ENCODE peak calls at places on chromosomes 12 and 14, in eight cellular contexts. R, X, Z, E, M, C, W and Q are unnamed samples.

GRCh38 chr12:110668480-110669192 is 20.3 kb downstream of the HVCN1 start:
- DNase-seq in R (no peak), X (no peak), Z (no peak), E (no peak), M (no peak), C (no peak), W (no peak), Q (no peak)

GRCh38 chr12:43969882-43970281 is 134.0 kb downstream of the TMEM117 start:
- DNase-seq in R (peak; percentile 35), X (no peak), Z (no peak), E (no peak), M (peak; percentile 28), C (no peak), W (no peak), Q (no peak)

GRCh38 chr12:30792648-30793499 is 38.1 kb upstream of the CAPRIN2 start:
- DNase-seq in R (peak; percentile 59), X (no peak), Z (no peak), E (no peak), M (no peak), C (peak; percentile 1), W (no peak), Q (no peak)

GRCh38 chr14:68935761-68936209 is 43.3 kb downstream of the ACTN1 start:
- DNase-seq in R (no peak), X (no peak), Z (no peak), E (no peak), M (no peak), C (no peak), W (no peak), Q (no peak)

GRCh38 chr12:74185360-74185759 is 352.3 kb upstream of the ATXN7L3B start:
- DNase-seq in R (no peak), X (no peak), Z (no peak), E (no peak), M (no peak), C (no peak), W (no peak), Q (no peak)

GRCh38 chr12:108772247-108772646 is 40.9 kb upstream of the CORO1C start:
- DNase-seq in R (no peak), X (no peak), Z (no peak), E (no peak), M (no peak), C (peak; percentile 77), W (no peak), Q (no peak)

GRCh38 chr14:102314242-102315011 is 5.1 kb upstream of the ZNF839 start:
- DNase-seq in R (peak; percentile 84), X (peak; percentile 83), Z (peak; percentile 91), E (peak; percentile 70), M (peak; percentile 59), C (peak; percentile 16), W (peak; percentile 83), Q (peak; percentile 79)

GRCh38 chr12:122067966-122068365 is 10.6 kb upstream of the MLXIP start:
- DNase-seq in R (peak; percentile 88), X (no peak), Z (no peak), E (no peak), M (peak; percentile 55), C (no peak), W (peak; percentile 20), Q (peak; percentile 16)

GRCh38 chr12:113469893-113470743 is 1.6 kb downstream of the LHX5 start:
- DNase-seq in R (no peak), X (no peak), Z (no peak), E (no peak), M (no peak), C (no peak), W (no peak), Q (no peak)

GRCh38 chr12:4143909-4144308 is 129.7 kb upstream of the CCND2 start:
- DNase-seq in R (no peak), X (no peak), Z (no peak), E (no peak), M (no peak), C (no peak), W (peak; percentile 32), Q (no peak)